ENCODE peak calls at places on chromosomes 5 and 9, in five cellular contexts. E, X, F, C and N are unnamed samples.

GRCh38 chr9:83572524-83572923 is 34.3 kb upstream of the FRMD3 start:
- DNase-seq in F (no peak), X (peak; percentile 55), E (no peak), C (no peak), N (no peak)

GRCh38 chr5:88667187-88668141 is 215.5 kb downstream of the MEF2C start:
- DNase-seq in E (no peak), X (no peak), C (no peak), F (no peak), N (peak; percentile 97)

GRCh38 chr9:4666042-4666699 is at the start of gene SPATA6L:
- DNase-seq in C (peak; percentile 24), E (peak; percentile 31), F (peak; percentile 38), X (no peak), N (no peak)

GRCh38 chr5:177362871-177363507 is 5.3 kb downstream of the RGS14 start:
- DNase-seq in C (peak; percentile 43), F (no peak), X (no peak), E (peak; percentile 37), N (peak; percentile 80)

GRCh38 chr9:79652598-79652997 is 80.8 kb downstream of the TLE4 start:
- DNase-seq in C (no peak), E (no peak), X (no peak), F (peak; percentile 40), N (no peak)

GRCh38 chr5:31663519-31663918 is 24.6 kb downstream of the PDZD2 start:
- DNase-seq in F (peak; percentile 29), E (no peak), C (no peak), X (no peak), N (no peak)

GRCh38 chr5:148961261-148962199 is 101.3 kb downstream of the SH3TC2 start:
- DNase-seq in C (no peak), E (no peak), F (no peak), X (no peak), N (no peak)

GRCh38 chr5:95238560-95239325 is 46.2 kb downstream of the MCTP1 start:
- DNase-seq in C (no peak), X (no peak), E (no peak), F (no peak), N (no peak)

GRCh38 chr5:111774525-111774924 is 17.5 kb upstream of the NREP start:
- DNase-seq in X (no peak), F (no peak), C (no peak), E (no peak), N (peak; percentile 64)

GRCh38 chr5:116378007-116378831 is 196.4 kb downstream of the SEMA6A start:
- DNase-seq in F (no peak), X (no peak), E (no peak), C (no peak), N (no peak)

GRCh38 chr5:150156540-150156939 is 895 bp upstream of the PDGFRB start:
- DNase-seq in X (no peak), E (no peak), F (no peak), C (no peak), N (no peak)

GRCh38 chr9:134346151-134346550 is 19.9 kb downstream of the RXRA start:
- DNase-seq in X (no peak), E (no peak), C (no peak), F (no peak), N (no peak)

GRCh38 chr5:9889511-9889910 is 259.4 kb upstream of the TAS2R1 start:
- DNase-seq in X (no peak), C (no peak), E (no peak), F (no peak), N (no peak)

GRCh38 chr9:119677811-119678530 is 308.7 kb upstream of the BRINP1 start:
- DNase-seq in C (no peak), E (no peak), F (no peak), X (no peak), N (no peak)

GRCh38 chr9:130289711-130290241 is 24.2 kb downstream of the HMCN2 start:
- DNase-seq in E (no peak), X (no peak), F (no peak), C (no peak), N (no peak)

GRCh38 chr5:63055421-63055820 is 476.8 kb downstream of the LRRC70 start:
- DNase-seq in X (no peak), E (no peak), F (no peak), C (no peak), N (no peak)

GRCh38 chr5:1719860-1720259 is 79.8 kb downstream of the MRPL36 start:
- DNase-seq in E (no peak), X (no peak), C (no peak), F (no peak), N (no peak)

GRCh38 chr5:135207866-135208265 is 173.8 kb upstream of the PITX1 start:
- DNase-seq in X (no peak), C (peak; percentile 1), F (no peak), E (no peak), N (no peak)

GRCh38 chr5:59562756-59563389 is 330.7 kb downstream of the PDE4D start:
- DNase-seq in C (no peak), X (peak; percentile 41), F (peak; percentile 15), E (no peak), N (no peak)